ENCODE peak calls at places on chromosomes 4 and X, in four cellular contexts. F is CD8-positive, alpha-beta T cell; P is endothelial cell of umbilical vein; N is fibroblast of pulmonary artery. X is an unnamed sample.

GRCh38 chr4:10917475-10918103 is 233.0 kb upstream of the CLNK start:
- DNase-seq in F (no peak), P (no peak), N (no peak), X (no peak)

GRCh38 chr4:98864560-98864959 is 64.4 kb downstream of the EIF4E start:
- DNase-seq in F (no peak), P (no peak), N (no peak), X (no peak)

GRCh38 chrX:115337735-115338134 is 48.2 kb downstream of the LUZP4 start:
- DNase-seq in F (no peak), P (no peak), N (peak; percentile 86), X (no peak)

GRCh38 chrX:92231391-92231790 is 452.2 kb downstream of the PCDH11X start:
- DNase-seq in F (no peak), P (no peak), N (no peak), X (no peak)

GRCh38 chrX:151723156-151723760 is 7.4 kb downstream of the FATE1 start:
- DNase-seq in F (no peak), P (no peak), N (no peak), X (no peak)

GRCh38 chrX:45801554-45801953 is 600.9 kb upstream of the DIPK2B start:
- DNase-seq in F (no peak), P (peak; percentile 43), N (peak; percentile 60), X (no peak)

GRCh38 chrX:114924846-114925245 is 92.6 kb downstream of the IL13RA2 start:
- DNase-seq in F (no peak), P (no peak), N (peak; percentile 75), X (no peak)

GRCh38 chr4:82798168-82799005 is at the start of gene SCD5:
- DNase-seq in F (peak; percentile 39), P (peak; percentile 76), N (peak; percentile 81), X (no peak)

GRCh38 chr4:123673971-123674370 is 277.4 kb downstream of the SPRY1 start:
- DNase-seq in F (no peak), P (no peak), N (no peak), X (no peak)

GRCh38 chr4:133812236-133812635 is 389.4 kb downstream of the PABPC4L start:
- DNase-seq in F (no peak), P (no peak), N (no peak), X (peak; percentile 64)

GRCh38 chr4:176540814-176541213 is 221.0 kb downstream of the SPCS3 start:
- DNase-seq in F (no peak), P (no peak), N (peak; percentile 29), X (no peak)

GRCh38 chrX:67780694-67781109 is 236.9 kb downstream of the AR start:
- DNase-seq in F (no peak), P (peak; percentile 90), N (peak; percentile 97), X (no peak)

GRCh38 chr4:40719008-40719623 is 30.6 kb upstream of the NSUN7 start:
- DNase-seq in F (no peak), P (peak; percentile 26), N (peak; percentile 78), X (no peak)

GRCh38 chr4:163048447-163048846 is 118.2 kb downstream of the NAF1 start:
- DNase-seq in F (no peak), P (peak; percentile 8), N (peak; percentile 47), X (no peak)

GRCh38 chr4:20026456-20026855 is 225.2 kb upstream of the SLIT2 start:
- DNase-seq in F (no peak), P (no peak), N (peak; percentile 36), X (no peak)

GRCh38 chrX:115616943-115617563 is 56.1 kb downstream of the PLS3 start:
- DNase-seq in F (no peak), P (peak; percentile 49), N (peak; percentile 49), X (no peak)

GRCh38 chr4:11337287-11337686 is 91.4 kb downstream of the HS3ST1 start:
- DNase-seq in F (no peak), P (no peak), N (no peak), X (no peak)

GRCh38 chr4:139556071-139556734 is at the start of gene SETD7:
- DNase-seq in F (no peak), P (peak; percentile 87), N (peak; percentile 82), X (peak; percentile 93)

GRCh38 chrX:13120017-13120416 is 75.6 kb upstream of the FAM9C start:
- DNase-seq in F (no peak), P (peak; percentile 70), N (peak; percentile 75), X (no peak)

GRCh38 chr4:80036949-80037348 is 36.1 kb downstream of the ANTXR2 start:
- DNase-seq in F (no peak), P (peak; percentile 64), N (peak; percentile 96), X (no peak)

GRCh38 chrX:49177873-49178480 is 6.3 kb downstream of the PLP2 start:
- DNase-seq in F (no peak), P (no peak), N (no peak), X (no peak)

GRCh38 chrX:84363054-84363453 is 139.2 kb downstream of the HDX start:
- DNase-seq in F (no peak), P (no peak), N (peak; percentile 26), X (no peak)

GRCh38 chrX:139642241-139642927 is 65.6 kb downstream of the MCF2 start:
- DNase-seq in F (no peak), P (no peak), N (no peak), X (no peak)

GRCh38 chrX:24266996-24267395 is 46.9 kb downstream of the SUPT20HL2 start:
- DNase-seq in F (no peak), P (no peak), N (no peak), X (no peak)

GRCh38 chrX:18674788-18675735 is 3.2 kb upstream of the RS1 start:
- DNase-seq in F (peak; percentile 72), P (peak; percentile 80), N (peak; percentile 76), X (no peak)

GRCh38 chrX:112147206-112147605 is 64.6 kb upstream of the TRPC5 start:
- DNase-seq in F (no peak), P (no peak), N (peak; percentile 0), X (no peak)

GRCh38 chr4:94228488-94229216 is 21.0 kb downstream of the SMARCAD1 start:
- DNase-seq in F (no peak), P (no peak), N (no peak), X (no peak)

GRCh38 chr4:42816189-42816588 is 76.3 kb upstream of the GRXCR1 start:
- DNase-seq in F (no peak), P (no peak), N (no peak), X (no peak)

GRCh38 chrX:123267220-123267619 is 83.1 kb downstream of the GRIA3 start:
- DNase-seq in F (no peak), P (no peak), N (peak; percentile 21), X (no peak)

GRCh38 chrX:134423606-134424005 is 36.4 kb upstream of the HPRT1 start:
- DNase-seq in F (no peak), P (peak; percentile 35), N (peak; percentile 49), X (no peak)

DNA sequence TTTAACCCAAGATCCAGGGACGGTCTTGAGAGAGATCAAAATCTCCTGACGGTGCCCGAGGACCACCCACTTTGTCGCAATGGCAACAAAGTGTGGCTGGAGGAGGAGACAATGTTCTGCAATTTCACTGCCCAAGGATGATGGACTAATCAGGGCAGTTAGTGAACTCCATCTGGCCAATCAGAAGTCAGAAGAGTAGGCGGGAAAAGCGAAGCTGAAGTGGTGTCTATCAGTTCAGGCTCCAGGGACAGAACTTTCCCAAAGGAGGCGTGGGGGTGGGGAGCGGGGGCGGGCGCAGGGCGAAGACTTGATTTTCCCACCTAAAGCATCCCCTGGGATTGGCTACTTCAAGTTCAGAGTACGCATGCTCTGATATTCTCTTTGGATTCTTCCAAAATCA is 25.6 kb downstream of the SPACA5B start:
- DNase-seq in F (no peak), P (no peak), N (no peak), X (no peak)
- TF ChIP-seq CTCF in F (no peak), P (no peak), N (no peak), X (no peak)

GRCh38 chr4:159900562-159900961 is 797.7 kb downstream of the RAPGEF2 start:
- DNase-seq in F (no peak), P (no peak), N (no peak), X (no peak)
- TF ChIP-seq CTCF in F (no peak), P (no peak), N (no peak), X (peak; percentile 56)

GRCh38 chr4:76445911-76446310 is 10.9 kb downstream of the SHROOM3 start:
- DNase-seq in F (no peak), P (no peak), N (no peak), X (no peak)

GRCh38 chr4:76447326-76447954 is 12.4 kb downstream of the SHROOM3 start:
- DNase-seq in F (no peak), P (peak; percentile 83), N (peak; percentile 67), X (no peak)

GRCh38 chr4:76439491-76439890 is 4.5 kb downstream of the SHROOM3 start:
- DNase-seq in F (no peak), P (no peak), N (no peak), X (no peak)

GRCh38 chr4:76442807-76443206 is 7.8 kb downstream of the SHROOM3 start:
- DNase-seq in F (no peak), P (no peak), N (no peak), X (no peak)

DNA sequence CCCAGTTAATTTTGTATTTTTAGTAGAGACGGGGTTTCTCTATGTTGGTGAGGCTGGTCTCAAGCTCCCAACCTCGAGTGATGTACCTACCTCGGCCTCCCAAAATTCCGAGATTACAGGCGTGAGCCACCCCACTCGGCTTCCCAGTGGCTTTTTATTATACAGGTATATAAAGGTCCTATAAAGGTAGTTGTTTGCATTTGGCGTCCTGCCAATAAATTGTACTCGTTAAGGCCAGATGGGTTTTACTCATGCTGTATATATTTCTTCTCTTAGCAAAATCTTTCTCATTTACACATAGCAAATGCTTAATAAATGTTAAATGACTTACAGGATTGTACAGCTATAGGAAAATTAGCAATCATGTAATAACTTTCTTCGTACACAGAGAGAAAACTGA is 6.9 kb downstream of the SHROOM3 start:
- DNase-seq in F (no peak), P (no peak), N (no peak), X (no peak)
- TF ChIP-seq CTCF in F (no peak), P (no peak), N (no peak), X (no peak)

GRCh38 chr4:140600408-140600807 is 31.6 kb upstream of the UCP1 start:
- DNase-seq in F (no peak), P (no peak), N (no peak), X (no peak)

DNA sequence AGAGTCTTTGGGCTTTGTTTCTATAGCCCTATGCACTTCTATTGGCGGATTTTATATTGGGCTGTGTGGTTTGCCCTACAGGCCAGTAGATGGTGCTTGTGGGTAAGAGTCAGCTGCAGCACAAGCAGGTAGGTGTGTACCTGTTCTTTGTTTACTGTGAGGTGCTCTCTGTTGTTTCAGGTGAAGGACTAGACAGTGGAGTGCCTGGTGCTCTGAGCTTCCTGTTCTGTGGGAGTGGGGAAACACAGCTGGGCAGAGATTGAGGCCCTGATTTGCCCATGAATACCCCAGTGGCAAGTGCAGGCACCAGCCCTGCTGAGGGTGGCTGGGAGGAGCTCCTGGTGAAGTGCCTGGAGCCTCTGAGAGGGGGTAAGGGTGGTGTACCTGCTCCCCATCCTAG is 26.3 kb upstream of the UCP1 start:
- DNase-seq in F (no peak), P (peak; percentile 21), N (peak; percentile 23), X (no peak)
- TF ChIP-seq CTCF in F (no peak), P (peak; percentile 35), N (peak; percentile 62), X (peak; percentile 66)

X was measured in chondrocyte.